ENCODE peak calls at places on chromosomes 5 and 9, in eight cellular contexts. M is AG04450, G is MM.1S, L is fibroblast of lung, W is uterus, T is endothelial cell of umbilical vein, Q is GM20000, P is tibial artery. N is an unnamed sample.

GRCh38 chr9:129436751-129437625 is 183.9 kb downstream of the C9orf50 start:
- DNase-seq in M (no peak), G (no peak), L (peak), W (peak), T (peak), Q (no peak), P (peak), N (no peak)

GRCh38 chr5:37029436-37029835 is 152.9 kb downstream of the NIPBL start:
- DNase-seq in M (no peak), G (no peak), L (no peak), W (no peak), T (no peak), Q (no peak), P (no peak), N (no peak)

GRCh38 chr5:123438902-123439301 is 15.7 kb upstream of the CEP120 start:
- DNase-seq in M (no peak), G (no peak), L (no peak), W (no peak), T (peak), Q (no peak), P (no peak), N (no peak)

GRCh38 chr5:172003750-172004149 is 2.7 kb downstream of the FBXW11 start:
- DNase-seq in M (no peak), G (no peak), L (peak), W (no peak), T (peak), Q (no peak), P (no peak), N (no peak)

GRCh38 chr9:70902705-70903131 is 218.7 kb downstream of the TRPM3 start:
- DNase-seq in M (peak), G (no peak), L (peak), W (peak), T (peak), Q (no peak), P (no peak), N (no peak)

GRCh38 chr9:97572196-97572891 is 60.8 kb downstream of the TSTD2 start:
- DNase-seq in M (no peak), G (no peak), L (no peak), W (peak), T (no peak), Q (no peak), P (peak), N (no peak)

GRCh38 chr9:137278061-137278912 is 761 bp downstream of the TOR4A start:
- DNase-seq in M (no peak), G (no peak), L (no peak), W (no peak), T (no peak), Q (peak), P (no peak), N (no peak)

GRCh38 chr5:143101740-143102386 is 301.6 kb downstream of the NR3C1 start:
- DNase-seq in M (no peak), G (no peak), L (no peak), W (no peak), T (no peak), Q (no peak), P (no peak), N (no peak)

GRCh38 chr5:170257370-170257769 is 24.6 kb downstream of the C5orf58 start:
- DNase-seq in M (no peak), G (no peak), L (no peak), W (no peak), T (no peak), Q (no peak), P (no peak), N (no peak)

GRCh38 chr9:132516911-132517310 is 65.5 kb upstream of the BARHL1 start:
- DNase-seq in M (no peak), G (no peak), L (no peak), W (no peak), T (no peak), Q (no peak), P (no peak), N (no peak)

GRCh38 chr5:159112436-159112835 is 12.7 kb upstream of the EBF1 start:
- DNase-seq in M (no peak), G (no peak), L (no peak), W (no peak), T (no peak), Q (no peak), P (no peak), N (no peak)

GRCh38 chr5:112366987-112367386 is 52.1 kb downstream of the EPB41L4A start:
- DNase-seq in M (no peak), G (no peak), L (no peak), W (no peak), T (no peak), Q (peak), P (no peak), N (peak)

GRCh38 chr5:62111428-62111827 is 194.6 kb upstream of the KIF2A start:
- DNase-seq in M (no peak), G (no peak), L (no peak), W (no peak), T (no peak), Q (no peak), P (no peak), N (no peak)

GRCh38 chr9:91302831-91303230 is 58.9 kb downstream of the AUH start:
- DNase-seq in M (peak), G (no peak), L (peak), W (no peak), T (peak), Q (no peak), P (no peak), N (no peak)

GRCh38 chr5:108345541-108346171 is 36.2 kb downstream of the FBXL17 start:
- DNase-seq in M (peak), G (peak), L (peak), W (no peak), T (peak), Q (peak), P (no peak), N (peak)

GRCh38 chr5:173721259-173722232 is 105.1 kb upstream of the BOD1 start:
- DNase-seq in M (no peak), G (no peak), L (no peak), W (no peak), T (no peak), Q (no peak), P (no peak), N (no peak)

GRCh38 chr5:132233081-132233480 is 5.4 kb upstream of the P4HA2 start:
- DNase-seq in M (no peak), G (no peak), L (no peak), W (peak), T (no peak), Q (no peak), P (peak), N (no peak)

GRCh38 chr5:73615085-73615484 is 10.9 kb upstream of the ARHGEF28 start:
- DNase-seq in M (no peak), G (no peak), L (no peak), W (no peak), T (no peak), Q (no peak), P (no peak), N (no peak)

GRCh38 chr9:20500101-20500500 is 122.2 kb downstream of the MLLT3 start:
- DNase-seq in M (no peak), G (no peak), L (no peak), W (no peak), T (no peak), Q (no peak), P (no peak), N (no peak)

GRCh38 chr5:56313004-56313531 is 79.9 kb upstream of the ANKRD55 start:
- DNase-seq in M (no peak), G (no peak), L (no peak), W (no peak), T (no peak), Q (no peak), P (no peak), N (no peak)

GRCh38 chr9:136178773-136179075 is 26.2 kb downstream of the LHX3 start:
- DNase-seq in M (no peak), G (no peak), L (no peak), W (no peak), T (no peak), Q (no peak), P (no peak), N (no peak)

GRCh38 chr5:177434437-177434836 is 8.0 kb downstream of the GRK6 start:
- DNase-seq in M (no peak), G (no peak), L (no peak), W (no peak), T (no peak), Q (no peak), P (no peak), N (no peak)

GRCh38 chr5:150448960-150449490 is 514 bp downstream of the RPS14 start:
- DNase-seq in M (no peak), G (no peak), L (no peak), W (no peak), T (no peak), Q (no peak), P (no peak), N (no peak)

GRCh38 chr5:179148703-179149170 is 88.6 kb downstream of the ZNF354C start:
- DNase-seq in M (no peak), G (no peak), L (no peak), W (no peak), T (no peak), Q (no peak), P (no peak), N (no peak)

GRCh38 chr9:115328677-115329076 is 210.7 kb upstream of the TNC start:
- DNase-seq in M (no peak), G (no peak), L (no peak), W (no peak), T (no peak), Q (no peak), P (no peak), N (no peak)
- TF ChIP-seq CTCF in M (no peak), G (no peak), L (no peak), W (no peak), T (no peak), Q (no peak), P (no peak), N (no peak)

DNA sequence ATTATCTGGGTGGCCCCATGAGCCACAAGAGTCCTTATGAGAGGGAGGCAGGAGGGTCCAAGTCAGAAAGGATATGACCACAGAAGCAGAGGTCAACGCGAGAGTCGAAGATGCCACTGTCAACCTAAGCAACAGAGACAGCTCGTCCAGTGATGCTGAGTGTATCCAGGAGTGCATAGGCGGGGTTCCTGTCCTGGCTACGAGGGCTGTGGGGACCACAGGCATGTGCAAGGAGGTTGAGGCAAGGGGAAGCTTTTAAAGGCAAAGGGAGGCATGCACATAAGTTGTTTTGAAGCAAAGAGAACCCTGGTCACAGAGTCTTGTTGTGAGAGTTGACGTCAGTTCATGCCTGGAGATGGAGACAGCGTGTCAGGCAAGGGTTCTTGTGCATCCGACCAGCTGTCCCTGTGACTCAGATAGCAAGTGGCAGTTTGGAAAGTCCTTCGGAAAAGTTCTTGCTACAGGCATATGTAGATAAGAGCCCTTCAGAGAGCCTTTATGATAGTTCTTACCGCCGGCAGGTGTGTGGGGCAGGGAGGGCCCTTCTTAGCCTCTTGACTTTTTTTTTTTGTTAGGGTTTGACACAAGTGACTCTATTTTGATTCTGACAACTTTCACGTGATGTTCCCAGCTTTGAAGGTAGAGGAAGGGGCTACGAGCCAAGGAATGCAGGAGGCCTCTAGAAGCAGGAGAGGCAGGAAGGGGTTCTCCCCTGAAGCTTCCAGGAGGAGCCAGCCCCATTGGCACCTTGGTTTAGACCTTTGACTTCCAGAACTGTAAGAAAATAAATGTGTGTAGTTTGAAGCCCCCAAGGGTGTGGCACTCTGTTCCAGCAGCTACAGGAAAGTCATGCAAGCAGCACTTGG is 66.0 kb upstream of the FCN1 start:
- DNase-seq in M (no peak), G (no peak), L (no peak), W (no peak), T (no peak), Q (no peak), P (peak), N (no peak)
- TF ChIP-seq CTCF in M (no peak), G (no peak), L (no peak), W (no peak), T (no peak), Q (no peak), P (no peak), N (no peak)

GRCh38 chr5:1010641-1011046 is 2.0 kb downstream of the NKD2 start:
- DNase-seq in M (no peak), G (peak), L (no peak), W (no peak), T (no peak), Q (no peak), P (peak), N (no peak)

GRCh38 chr5:1011741-1012315 is 3.2 kb downstream of the NKD2 start:
- DNase-seq in M (no peak), G (no peak), L (no peak), W (no peak), T (no peak), Q (no peak), P (no peak), N (no peak)

GRCh38 chr5:1010181-1010510 is 1.5 kb downstream of the NKD2 start:
- DNase-seq in M (no peak), G (no peak), L (no peak), W (no peak), T (no peak), Q (no peak), P (peak), N (no peak)

GRCh38 chr5:1012316-1012841 is 3.8 kb downstream of the NKD2 start:
- DNase-seq in M (no peak), G (no peak), L (no peak), W (no peak), T (no peak), Q (no peak), P (no peak), N (no peak)

DNA sequence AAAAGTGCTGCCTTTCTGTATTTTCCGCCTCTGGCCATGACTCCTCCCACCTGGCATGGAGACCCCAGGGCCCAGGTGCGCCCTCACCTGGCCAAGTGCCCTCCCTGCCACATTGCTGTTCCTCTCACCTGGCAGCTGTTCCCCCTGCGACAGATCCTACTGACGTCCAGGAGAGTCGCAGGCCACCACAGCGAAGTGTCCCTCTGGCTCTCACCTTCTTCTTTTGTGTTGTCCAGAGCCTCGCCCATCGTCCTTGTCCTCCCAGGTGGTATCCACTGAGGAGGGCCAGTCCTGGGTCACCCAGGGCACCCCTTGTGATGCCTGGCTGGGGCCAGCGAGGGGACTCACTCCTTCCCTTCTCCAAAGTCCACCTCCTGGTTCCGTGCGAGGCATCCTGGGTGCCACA is 2.6 kb downstream of the NKD2 start:
- DNase-seq in M (no peak), G (peak), L (no peak), W (no peak), T (no peak), Q (peak), P (no peak), N (peak)
- TF ChIP-seq CTCF in M (no peak), G (peak), L (no peak), W (no peak), T (peak), Q (peak), P (no peak), N (peak)

GRCh38 chr5:181170237-181170830 is 22.9 kb downstream of the OR2V2 start:
- DNase-seq in M (no peak), G (no peak), L (no peak), W (no peak), T (no peak), Q (no peak), P (peak), N (no peak)

GRCh38 chr5:181173420-181174342 is 26.3 kb downstream of the OR2V2 start:
- DNase-seq in M (no peak), G (peak), L (no peak), W (no peak), T (peak), Q (no peak), P (no peak), N (no peak)

GRCh38 chr5:181171782-181172181 is 24.4 kb downstream of the OR2V2 start:
- DNase-seq in M (no peak), G (no peak), L (no peak), W (no peak), T (no peak), Q (no peak), P (no peak), N (no peak)

GRCh38 chr5:181170996-181171395 is 23.6 kb downstream of the OR2V2 start:
- DNase-seq in M (no peak), G (no peak), L (no peak), W (no peak), T (no peak), Q (no peak), P (no peak), N (no peak)

DNA sequence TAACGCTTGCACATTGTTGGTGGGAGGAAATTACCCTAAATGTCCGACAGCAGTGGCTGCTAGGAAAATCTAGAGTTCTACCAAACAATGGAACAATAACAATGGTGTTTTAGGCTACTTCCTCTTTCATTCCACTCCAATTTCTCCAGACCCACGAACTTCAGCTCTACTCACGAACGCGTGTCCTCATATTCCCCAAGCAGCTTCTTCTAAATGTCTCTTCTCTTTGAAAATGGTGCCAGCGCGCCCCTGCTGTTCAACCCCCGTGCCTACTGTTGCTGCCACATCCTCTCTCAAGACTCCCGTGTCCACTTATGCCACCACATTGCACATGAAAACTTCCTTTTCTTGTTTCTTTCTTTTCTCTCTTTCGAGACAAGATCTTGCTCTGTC is 25.6 kb downstream of the OR2V2 start:
- DNase-seq in M (no peak), G (peak), L (no peak), W (no peak), T (no peak), Q (no peak), P (no peak), N (no peak)
- TF ChIP-seq CTCF in M (peak), G (peak), L (no peak), W (no peak), T (no peak), Q (peak), P (no peak), N (no peak)

GRCh38 chr5:147675168-147675567 is 107.4 kb downstream of the JAKMIP2 start:
- DNase-seq in M (no peak), G (no peak), L (no peak), W (no peak), T (no peak), Q (no peak), P (no peak), N (no peak)
- TF ChIP-seq CTCF in M (no peak), G (no peak), L (no peak), W (no peak), T (no peak), Q (no peak), P (no peak), N (no peak)

DNA sequence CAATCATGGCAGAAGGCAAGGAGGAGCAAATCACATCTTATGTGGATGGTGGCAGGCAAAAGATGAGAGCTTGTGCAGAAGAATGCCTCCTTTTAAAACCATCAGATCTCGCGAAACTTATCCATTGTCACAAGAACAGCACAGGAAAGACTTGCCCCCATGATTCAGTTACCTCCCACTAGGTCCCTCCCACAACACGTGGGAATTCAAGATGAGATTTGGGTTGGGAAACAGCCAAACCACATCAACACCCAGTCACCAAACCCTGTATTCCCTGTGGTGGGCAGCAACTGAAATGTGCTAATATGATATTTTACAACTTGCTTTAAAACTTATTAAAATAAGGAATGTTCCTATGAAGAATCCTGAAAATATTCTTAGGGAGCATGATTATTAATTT is 54.2 kb downstream of the RASGRF2 start:
- DNase-seq in M (no peak), G (no peak), L (no peak), W (no peak), T (no peak), Q (no peak), P (no peak), N (no peak)
- TF ChIP-seq CTCF in M (no peak), G (no peak), L (no peak), W (no peak), T (no peak), Q (no peak), P (no peak), N (no peak)

GRCh38 chr9:88722753-88723152 is 187.8 kb downstream of the NXNL2 start:
- DNase-seq in M (no peak), G (peak), L (peak), W (no peak), T (peak), Q (no peak), P (no peak), N (no peak)
- TF ChIP-seq CTCF in M (peak), G (peak), L (peak), W (no peak), T (peak), Q (no peak), P (peak), N (no peak)

N was measured in GM13977.